ENCODE peak calls at places on chromosome 21, in ten cellular contexts. H is HL-60, B is GM12865, F is bronchial epithelial cell, G is fibroblast of the aortic adventitia, Q is left ventricle myocardium inferior, S is suprapubic skin, X is Panc1, Z is AG04449, I is tibial nerve. E is an unnamed sample.

GRCh38 chr21:16193758-16194606 is 464.2 kb downstream of the USP25 start:
- DNase-seq in H (peak), B (peak), F (peak), G (peak), Q (peak), S (peak), X (no peak), Z (peak), I (peak), E (peak)

GRCh38 chr21:24076179-24076578 is 1531.1 kb downstream of the MRPL39 start:
- DNase-seq in H (no peak), B (no peak), F (no peak), G (peak), Q (no peak), S (no peak), X (no peak), Z (no peak), I (no peak), E (no peak)

GRCh38 chr21:24369751-24370150 is 1237.5 kb downstream of the MRPL39 start:
- DNase-seq in H (no peak), B (no peak), F (no peak), G (no peak), Q (no peak), S (no peak), X (no peak), Z (no peak), I (no peak), E (no peak)

GRCh38 chr21:46122758-46123683 is 25.1 kb downstream of the COL6A2 start:
- DNase-seq in H (no peak), B (no peak), F (no peak), G (no peak), Q (peak), S (no peak), X (no peak), Z (no peak), I (peak), E (no peak)

GRCh38 chr21:33236799-33237198 is 7.1 kb downstream of the IFNAR2 start:
- DNase-seq in H (no peak), B (no peak), F (no peak), G (peak), Q (no peak), S (no peak), X (no peak), Z (no peak), I (no peak), E (no peak)

GRCh38 chr21:23016617-23017016 is 2018.4 kb downstream of the NCAM2 start:
- DNase-seq in H (peak), B (no peak), F (no peak), G (no peak), Q (no peak), S (no peak), X (peak), Z (no peak), I (no peak), E (no peak)

GRCh38 chr21:29205988-29206387 is 75.5 kb downstream of the MAP3K7CL start:
- DNase-seq in H (no peak), B (no peak), F (no peak), G (no peak), Q (no peak), S (no peak), X (no peak), Z (no peak), I (no peak), E (no peak)

GRCh38 chr21:29423051-29423450 is 124.3 kb downstream of the BACH1 start:
- DNase-seq in H (peak), B (no peak), F (peak), G (no peak), Q (no peak), S (no peak), X (no peak), Z (no peak), I (no peak), E (no peak)

GRCh38 chr21:45994086-45994661 is 12.6 kb downstream of the COL6A1 start:
- DNase-seq in H (no peak), B (no peak), F (no peak), G (peak), Q (peak), S (peak), X (no peak), Z (no peak), I (peak), E (no peak)

GRCh38 chr21:16194851-16195251 is 465.1 kb downstream of the USP25 start:
- DNase-seq in H (no peak), B (no peak), F (peak), G (peak), Q (no peak), S (no peak), X (no peak), Z (no peak), I (no peak), E (no peak)

GRCh38 chr21:17915976-17916375 is 96.8 kb upstream of the C21orf91 start:
- DNase-seq in H (no peak), B (no peak), F (no peak), G (no peak), Q (no peak), S (no peak), X (no peak), Z (no peak), I (no peak), E (no peak)

GRCh38 chr21:26833011-26833410 is 12.2 kb downstream of the ADAMTS1 start:
- DNase-seq in H (no peak), B (no peak), F (no peak), G (no peak), Q (no peak), S (no peak), X (no peak), Z (no peak), I (no peak), E (no peak)

GRCh38 chr21:46555678-46556077 is 49.2 kb downstream of the S100B start:
- DNase-seq in H (no peak), B (no peak), F (no peak), G (no peak), Q (no peak), S (no peak), X (no peak), Z (no peak), I (no peak), E (no peak)

GRCh38 chr21:19507682-19508260 is 1104.2 kb upstream of the TMPRSS15 start:
- DNase-seq in H (no peak), B (peak), F (no peak), G (no peak), Q (no peak), S (no peak), X (no peak), Z (no peak), I (no peak), E (no peak)
- TF ChIP-seq CTCF in H (no peak), B (no peak), F (no peak), G (no peak), Q (no peak), S (no peak), X (peak), Z (no peak), I (no peak), E (no peak)

GRCh38 chr21:38936237-38936636 is 130.5 kb downstream of the ETS2 start:
- DNase-seq in H (no peak), B (no peak), F (no peak), G (no peak), Q (no peak), S (no peak), X (no peak), Z (no peak), I (no peak), E (no peak)

GRCh38 chr21:38937286-38937790 is 131.6 kb downstream of the ETS2 start:
- DNase-seq in H (no peak), B (no peak), F (no peak), G (no peak), Q (no peak), S (no peak), X (no peak), Z (no peak), I (no peak), E (no peak)

GRCh38 chr21:38937844-38938243 is 132.1 kb downstream of the ETS2 start:
- DNase-seq in H (no peak), B (no peak), F (no peak), G (no peak), Q (no peak), S (no peak), X (no peak), Z (no peak), I (no peak), E (no peak)

GRCh38 chr21:38942617-38943245 is 137.0 kb downstream of the ETS2 start:
- DNase-seq in H (no peak), B (no peak), F (no peak), G (no peak), Q (no peak), S (no peak), X (no peak), Z (no peak), I (no peak), E (no peak)

GRCh38 chr21:38938343-38938742 is 132.6 kb downstream of the ETS2 start:
- DNase-seq in H (no peak), B (peak), F (no peak), G (no peak), Q (no peak), S (no peak), X (no peak), Z (no peak), I (no peak), E (no peak)
- H3K4me3 ChIP-seq in H (no peak), B (no peak), F (no peak), G (no peak), Q (no peak), S (no peak), X (no peak), Z (no peak), I (no peak), E (no peak)

GRCh38 chr21:36103434-36103833 is 31.4 kb upstream of the CBR3 start:
- DNase-seq in H (no peak), B (no peak), F (no peak), G (no peak), Q (no peak), S (no peak), X (no peak), Z (no peak), I (no peak), E (no peak)

GRCh38 chr21:36105327-36105842 is 29.5 kb upstream of the CBR3 start:
- DNase-seq in H (no peak), B (no peak), F (no peak), G (no peak), Q (no peak), S (no peak), X (no peak), Z (no peak), I (no peak), E (no peak)

GRCh38 chr21:36109868-36110267 is 25.0 kb upstream of the CBR3 start:
- DNase-seq in H (no peak), B (no peak), F (no peak), G (no peak), Q (no peak), S (no peak), X (no peak), Z (no peak), I (no peak), E (no peak)

GRCh38 chr21:36100971-36101641 is 31.3 kb downstream of the CBR1 start:
- DNase-seq in H (no peak), B (no peak), F (no peak), G (no peak), Q (no peak), S (no peak), X (no peak), Z (no peak), I (no peak), E (no peak)

DNA sequence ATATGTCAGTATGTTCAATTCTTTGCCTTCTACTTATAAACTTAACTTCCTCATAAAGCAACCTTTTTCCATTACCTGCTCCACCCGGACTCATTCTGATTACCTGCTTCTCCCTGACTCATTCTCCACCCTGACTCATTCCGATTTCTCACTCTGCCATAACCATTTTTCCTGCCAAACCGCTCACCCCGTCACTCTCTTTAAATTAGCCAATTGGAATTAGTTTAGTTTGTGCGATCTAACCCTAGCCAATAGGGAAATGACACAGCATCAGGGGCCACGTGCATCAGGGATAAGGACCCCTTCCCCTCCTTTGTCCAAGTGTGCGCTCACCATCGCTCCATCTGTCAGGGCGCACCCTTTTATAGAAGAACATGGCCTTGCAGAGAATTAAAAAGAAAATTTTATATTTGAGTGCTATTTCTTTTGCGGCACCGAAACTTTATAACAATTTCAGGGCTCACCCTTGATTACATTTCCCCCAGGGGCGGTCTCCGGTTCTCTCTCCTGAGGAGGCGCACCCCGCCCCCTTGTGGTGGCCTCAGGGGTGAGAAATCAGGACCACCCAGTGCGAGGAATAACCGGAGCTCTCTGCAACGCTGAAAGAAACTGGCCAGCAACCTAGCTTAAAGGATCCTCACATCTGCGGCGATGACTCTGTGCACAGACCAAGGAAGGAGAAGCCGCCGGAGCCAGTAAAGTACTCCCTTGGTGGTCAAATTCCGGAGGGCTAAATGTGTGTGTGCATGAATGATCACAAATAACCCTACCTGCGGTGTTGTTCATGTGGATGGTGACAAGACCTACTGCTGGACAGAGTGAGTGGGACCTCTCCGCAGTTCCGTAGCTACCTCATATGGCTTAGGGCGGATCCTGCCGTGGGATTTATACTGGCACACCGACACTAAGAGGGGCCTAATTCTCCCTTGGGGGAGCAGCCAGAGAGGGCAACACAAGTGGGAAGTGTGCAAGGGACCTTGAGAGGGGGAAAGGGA is 30.3 kb upstream of the CBR3 start:
- DNase-seq in H (no peak), B (peak), F (peak), G (peak), Q (peak), S (no peak), X (no peak), Z (no peak), I (peak), E (no peak)
- TF ChIP-seq CTCF in H (no peak), B (peak), F (no peak), G (peak), Q (peak), S (no peak), X (peak), Z (peak), I (peak), E (peak)

DNA sequence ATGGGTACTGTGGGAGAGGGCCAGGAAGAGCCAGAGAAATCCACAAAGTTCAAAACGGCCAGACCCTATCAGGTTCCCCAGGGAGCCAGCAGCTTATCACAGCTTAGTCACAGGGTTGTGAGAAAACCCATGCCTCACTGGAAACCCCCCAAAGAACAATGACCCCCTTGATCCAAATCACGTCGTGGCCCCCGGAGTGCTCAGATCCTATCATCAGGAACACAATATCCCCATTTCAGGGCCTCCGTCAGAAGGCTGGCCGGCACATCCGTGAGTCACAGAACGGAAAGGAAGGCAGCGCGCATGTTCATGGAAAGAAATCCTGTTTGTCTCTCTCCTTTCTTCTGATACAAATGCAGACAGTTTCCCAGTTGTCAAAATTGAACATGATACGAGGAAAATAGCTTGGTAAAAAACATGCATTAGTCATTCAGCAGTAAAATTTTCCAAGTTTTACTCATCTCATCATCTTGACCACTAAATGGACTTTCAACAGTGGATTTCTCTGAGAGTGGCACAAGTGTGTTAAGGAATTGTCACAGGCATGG is 125.0 kb downstream of the RIPK4 start:
- DNase-seq in H (no peak), B (peak), F (peak), G (peak), Q (peak), S (peak), X (no peak), Z (peak), I (peak), E (peak)
- H3K4me3 ChIP-seq in H (no peak), B (no peak), F (no peak), G (no peak), Q (no peak), S (no peak), X (no peak), Z (peak), I (no peak), E (no peak)

DNA sequence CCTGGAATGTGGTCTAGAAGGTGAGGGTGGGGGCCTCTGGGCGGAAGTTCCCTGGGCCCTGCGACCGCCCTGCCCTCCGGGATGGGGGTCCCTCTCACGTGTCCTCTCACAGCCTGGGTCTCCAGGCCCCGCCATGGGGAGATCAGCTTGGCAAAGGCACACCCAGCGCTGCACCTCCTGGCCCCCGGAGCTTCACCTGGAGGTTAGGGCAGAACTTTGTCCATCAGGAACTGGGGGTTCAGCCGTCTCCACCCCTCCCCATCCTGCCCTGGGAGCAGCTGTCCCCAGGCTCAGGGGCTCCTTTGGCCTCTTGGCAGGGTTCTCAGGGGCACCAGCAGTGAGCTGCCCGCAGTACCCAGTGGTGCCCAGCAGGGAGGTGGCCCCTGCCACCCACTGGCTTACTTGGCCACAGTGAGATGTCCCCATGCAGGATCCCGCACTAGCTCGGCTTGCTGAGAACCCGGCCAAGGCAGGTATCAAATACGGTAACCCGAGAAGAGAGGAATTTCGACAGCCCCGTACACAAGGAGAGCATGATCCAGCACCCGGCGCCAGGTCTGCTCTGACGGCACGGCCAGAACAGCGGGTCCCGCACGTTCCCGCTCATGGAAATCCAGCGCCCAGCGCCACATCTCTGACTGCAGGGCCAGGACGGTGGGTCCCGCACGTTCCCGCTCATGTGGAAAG is 36.7 kb downstream of the RRP1 start:
- DNase-seq in H (no peak), B (no peak), F (no peak), G (no peak), Q (no peak), S (no peak), X (no peak), Z (no peak), I (no peak), E (no peak)
- TF ChIP-seq CTCF in H (no peak), B (peak), F (peak), G (peak), Q (peak), S (no peak), X (no peak), Z (peak), I (no peak), E (peak)

GRCh38 chr21:32136546-32136945 is 142.3 kb downstream of the MIS18A start:
- DNase-seq in H (no peak), B (no peak), F (no peak), G (no peak), Q (no peak), S (no peak), X (no peak), Z (no peak), I (no peak), E (no peak)

GRCh38 chr21:32137266-32137665 is 141.6 kb downstream of the MIS18A start:
- DNase-seq in H (no peak), B (peak), F (no peak), G (no peak), Q (no peak), S (no peak), X (no peak), Z (no peak), I (no peak), E (no peak)

GRCh38 chr21:32134441-32135159 is 144.2 kb downstream of the MIS18A start:
- DNase-seq in H (no peak), B (no peak), F (no peak), G (no peak), Q (no peak), S (no peak), X (no peak), Z (no peak), I (no peak), E (no peak)

GRCh38 chr21:32132911-32133310 is 145.9 kb downstream of the MIS18A start:
- DNase-seq in H (no peak), B (no peak), F (no peak), G (no peak), Q (no peak), S (no peak), X (no peak), Z (no peak), I (no peak), E (no peak)

GRCh38 chr21:32135401-32136363 is 143.2 kb downstream of the MIS18A start:
- DNase-seq in H (no peak), B (peak), F (peak), G (no peak), Q (no peak), S (no peak), X (no peak), Z (no peak), I (no peak), E (peak)
- H3K4me3 ChIP-seq in H (no peak), B (peak), F (no peak), G (no peak), Q (no peak), S (no peak), X (no peak), Z (peak), I (no peak), E (no peak)

GRCh38 chr21:34635307-34635706 is 20.4 kb upstream of the RCAN1 start:
- DNase-seq in H (no peak), B (no peak), F (no peak), G (no peak), Q (no peak), S (peak), X (no peak), Z (no peak), I (no peak), E (no peak)
- TF ChIP-seq CTCF in H (no peak), B (peak), F (peak), G (peak), Q (peak), S (no peak), X (peak), Z (peak), I (no peak), E (peak)

DNA sequence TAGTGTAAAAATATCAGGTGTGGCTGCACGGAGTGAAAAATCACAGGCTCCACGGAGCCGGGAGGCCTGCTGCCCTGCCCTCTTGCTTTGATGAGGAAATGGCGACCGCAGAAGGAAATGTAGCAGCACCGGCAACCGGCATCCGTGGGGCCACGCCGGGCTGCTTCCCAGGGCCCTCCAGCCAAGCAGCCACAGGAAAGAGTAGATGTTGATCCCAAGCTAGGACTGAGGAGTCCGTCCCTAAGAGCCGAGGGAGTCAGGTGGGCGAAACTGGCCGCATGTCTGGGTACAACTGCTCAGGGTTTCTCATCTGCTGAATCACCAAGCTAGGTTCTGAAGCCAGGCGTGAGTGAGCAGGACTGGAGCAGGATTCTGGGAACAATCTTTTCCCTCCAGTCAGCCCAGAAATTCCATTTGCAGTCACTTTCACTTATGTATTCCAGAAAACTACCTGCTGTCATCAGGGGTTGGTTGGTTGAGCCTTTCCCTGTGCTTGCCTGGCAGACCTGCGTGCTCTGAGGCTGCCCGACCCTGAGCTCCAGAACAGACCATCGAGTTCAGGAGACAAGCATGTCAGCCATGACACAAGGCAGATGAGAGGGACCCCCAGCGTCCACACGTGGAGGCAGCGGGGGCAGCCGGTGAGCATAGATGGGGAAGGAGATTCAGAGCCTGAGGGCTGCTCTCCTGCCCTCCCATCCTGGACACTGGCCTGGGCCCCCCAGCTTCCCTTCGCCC is 5.8 kb upstream of the ITGB2 start:
- DNase-seq in H (peak), B (peak), F (peak), G (peak), Q (peak), S (no peak), X (no peak), Z (no peak), I (no peak), E (no peak)
- H3K4me3 ChIP-seq in H (no peak), B (peak), F (no peak), G (no peak), Q (no peak), S (no peak), X (no peak), Z (no peak), I (no peak), E (no peak)

E was measured in BJ.